ENCODE peak calls at places on chromosomes 11 and 22, in ten cellular contexts. S, L, Y, P, X, U, E, T, V and D are unnamed samples.

GRCh38 chr11:121112498-121113455 is 11.7 kb downstream of the TECTA start:
- DNase-seq in S (no peak), L (no peak), Y (peak; percentile 81), P (peak; percentile 88), X (peak; percentile 23), U (peak; percentile 66), E (peak; percentile 10), T (peak; percentile 24), V (peak; percentile 14), D (peak; percentile 81)

GRCh38 chr11:19209617-19210016 is 7.8 kb upstream of the CSRP3 start:
- DNase-seq in S (no peak), L (no peak), Y (peak; percentile 16), P (peak; percentile 61), X (no peak), U (no peak), E (no peak), T (no peak), V (no peak), D (no peak)

GRCh38 chr11:35253237-35253636 is 114.3 kb downstream of the CD44 start:
- DNase-seq in S (no peak), L (no peak), Y (no peak), P (no peak), X (no peak), U (no peak), E (no peak), T (no peak), V (no peak), D (no peak)

GRCh38 chr11:69660001-69660500 is 15.1 kb downstream of the LTO1 start:
- DNase-seq in S (no peak), L (no peak), Y (no peak), P (no peak), X (no peak), U (no peak), E (no peak), T (no peak), V (no peak), D (no peak)

GRCh38 chr11:121894581-121894980 is 221.4 kb downstream of the BLID start:
- DNase-seq in S (no peak), L (no peak), Y (peak; percentile 70), P (no peak), X (no peak), U (no peak), E (no peak), T (peak; percentile 69), V (no peak), D (no peak)

GRCh38 chr11:1863352-1864215 is 10.7 kb downstream of the LSP1 start:
- DNase-seq in S (no peak), L (peak; percentile 91), Y (peak; percentile 87), P (peak; percentile 72), X (peak; percentile 37), U (peak; percentile 51), E (no peak), T (peak; percentile 75), V (no peak), D (peak; percentile 27)

GRCh38 chr11:57205046-57205671 is 23.4 kb downstream of the LRRC55 start:
- DNase-seq in S (no peak), L (peak; percentile 60), Y (peak; percentile 40), P (peak; percentile 76), X (no peak), U (no peak), E (no peak), T (no peak), V (no peak), D (no peak)

GRCh38 chr11:111696556-111696955 is 69.6 kb downstream of the PPP2R1B start:
- DNase-seq in S (no peak), L (no peak), Y (peak; percentile 76), P (no peak), X (no peak), U (no peak), E (no peak), T (peak; percentile 75), V (no peak), D (no peak)

GRCh38 chr11:113457784-113458183 is 17.4 kb downstream of the DRD2 start:
- DNase-seq in S (peak; percentile 47), L (no peak), Y (no peak), P (peak; percentile 80), X (no peak), U (no peak), E (no peak), T (peak; percentile 3), V (no peak), D (no peak)

GRCh38 chr11:10405858-10406592 is 49.0 kb upstream of the AMPD3 start:
- DNase-seq in S (peak; percentile 51), L (no peak), Y (peak; percentile 93), P (peak; percentile 85), X (no peak), U (peak; percentile 80), E (peak; percentile 30), T (peak; percentile 88), V (peak; percentile 39), D (peak; percentile 97)

GRCh38 chr11:125091877-125092664 is 19.4 kb downstream of the TMEM218 start:
- DNase-seq in S (no peak), L (no peak), Y (no peak), P (peak; percentile 52), X (no peak), U (no peak), E (no peak), T (no peak), V (no peak), D (no peak)

GRCh38 chr11:15194671-15195415 is 80.1 kb downstream of the INSC start:
- DNase-seq in S (no peak), L (no peak), Y (no peak), P (peak; percentile 9), X (no peak), U (no peak), E (no peak), T (peak; percentile 92), V (no peak), D (no peak)

GRCh38 chr22:20488946-20489345 is 6.6 kb downstream of the KLHL22 start:
- DNase-seq in S (no peak), L (no peak), Y (no peak), P (peak; percentile 66), X (no peak), U (no peak), E (no peak), T (no peak), V (no peak), D (no peak)

GRCh38 chr11:126011220-126011619 is 51.4 kb downstream of the CDON start:
- DNase-seq in S (no peak), L (no peak), Y (no peak), P (no peak), X (no peak), U (no peak), E (no peak), T (no peak), V (no peak), D (no peak)

GRCh38 chr22:49570032-49570848 is 257.4 kb downstream of the BRD1 start:
- DNase-seq in S (no peak), L (no peak), Y (no peak), P (peak; percentile 46), X (no peak), U (no peak), E (no peak), T (no peak), V (no peak), D (no peak)

GRCh38 chr22:26168199-26168915 is 905 bp upstream of the SEZ6L start:
- DNase-seq in S (peak; percentile 22), L (no peak), Y (no peak), P (peak; percentile 72), X (no peak), U (peak; percentile 43), E (no peak), T (no peak), V (no peak), D (peak; percentile 7)

GRCh38 chr11:121412000-121412587 is 40.0 kb upstream of the SORL1 start:
- DNase-seq in S (no peak), L (no peak), Y (no peak), P (no peak), X (no peak), U (no peak), E (no peak), T (peak; percentile 72), V (no peak), D (no peak)

GRCh38 chr11:93844568-93844967 is 5.8 kb downstream of the VSTM5 start:
- DNase-seq in S (no peak), L (no peak), Y (no peak), P (no peak), X (no peak), U (no peak), E (no peak), T (no peak), V (no peak), D (no peak)

GRCh38 chr11:61083601-61084147 is 18.6 kb upstream of the CD5 start:
- DNase-seq in S (no peak), L (no peak), Y (no peak), P (no peak), X (no peak), U (no peak), E (no peak), T (no peak), V (peak; percentile 76), D (no peak)